ENCODE peak calls at places on chromosomes 11 and 22, in six cellular contexts. U is colonic mucosa, Z is body of pancreas, N is Peyer's patch, R is H1, L is PC-3. F is an unnamed sample. For H3K4me1, the result is how much of the 10 kb centered on the place peaks cover.

GRCh38 chr11:93287434-93287833 is 43.1 kb upstream of the DEUP1 start:
- DNase-seq in U (no peak), Z (no peak), N (no peak), R (no peak), L (peak), F (no peak)

GRCh38 chr11:86719781-86720463 is 47.5 kb upstream of the ME3 start:
- DNase-seq in U (no peak), Z (no peak), N (no peak), R (no peak), L (peak), F (no peak)

GRCh38 chr11:31355131-31355530 is 14.4 kb downstream of the DCDC1 start:
- DNase-seq in U (no peak), Z (no peak), N (no peak), R (no peak), L (no peak), F (no peak)

GRCh38 chr11:18540207-18541009 is 13.7 kb upstream of the TSG101 start:
- DNase-seq in U (no peak), Z (no peak), N (no peak), R (no peak), L (peak), F (no peak)

GRCh38 chr22:44574057-44574456 is 76.0 kb upstream of the RTL6 start:
- DNase-seq in U (no peak), Z (peak), N (no peak), R (no peak), L (peak), F (peak)

GRCh38 chr11:4095509-4096230 is 1.1 kb downstream of the RRM1 start:
- DNase-seq in U (no peak), Z (no peak), N (no peak), R (no peak), L (peak), F (no peak)

GRCh38 chr22:35678836-35679235 is 30.6 kb downstream of the APOL6 start:
- DNase-seq in U (no peak), Z (no peak), N (no peak), R (no peak), L (no peak), F (no peak)

GRCh38 chr22:23137905-23138520 is 3.8 kb downstream of the RSPH14 start:
- DNase-seq in U (no peak), Z (no peak), N (no peak), R (no peak), L (no peak), F (no peak)

GRCh38 chr11:85626496-85626895 is 648 bp downstream of the DLG2 start:
- DNase-seq in U (no peak), Z (peak), N (no peak), R (no peak), L (peak), F (peak)

GRCh38 chr22:48883211-48883960 is 944.3 kb downstream of the BRD1 start:
- DNase-seq in U (no peak), Z (no peak), N (no peak), R (no peak), L (no peak), F (no peak)

GRCh38 chr11:11022126-11022730 is 164.4 kb upstream of the ZBED5 start:
- DNase-seq in U (peak), Z (no peak), N (no peak), R (no peak), L (peak), F (no peak)

GRCh38 chr11:134940441-134941125 is 528.5 kb upstream of the B3GAT1 start:
- DNase-seq in U (no peak), Z (no peak), N (no peak), R (no peak), L (no peak), F (no peak)

GRCh38 chr11:78840190-78840589 is 265.5 kb upstream of the NARS2 start:
- DNase-seq in U (no peak), Z (no peak), N (no peak), R (no peak), L (no peak), F (no peak)

GRCh38 chr11:84524422-84525051 is 1102.6 kb downstream of the DLG2 start:
- DNase-seq in U (no peak), Z (no peak), N (no peak), R (no peak), L (peak), F (no peak)

GRCh38 chr11:79019981-79020380 is 420.8 kb downstream of the TENM4 start:
- DNase-seq in U (no peak), Z (no peak), N (no peak), R (no peak), L (no peak), F (no peak)

GRCh38 chr11:87432006-87432405 is 394.3 kb downstream of the TMEM135 start:
- DNase-seq in U (no peak), Z (peak), N (no peak), R (no peak), L (no peak), F (no peak)

GRCh38 chr22:35310556-35311550 is 11.2 kb downstream of the TOM1 start:
- DNase-seq in U (peak), Z (peak), N (peak), R (no peak), L (peak), F (no peak)

GRCh38 chr11:5605849-5606248 is 9.4 kb downstream of the TRIM6 start:
- DNase-seq in U (no peak), Z (no peak), N (no peak), R (no peak), L (peak), F (no peak)

DNA sequence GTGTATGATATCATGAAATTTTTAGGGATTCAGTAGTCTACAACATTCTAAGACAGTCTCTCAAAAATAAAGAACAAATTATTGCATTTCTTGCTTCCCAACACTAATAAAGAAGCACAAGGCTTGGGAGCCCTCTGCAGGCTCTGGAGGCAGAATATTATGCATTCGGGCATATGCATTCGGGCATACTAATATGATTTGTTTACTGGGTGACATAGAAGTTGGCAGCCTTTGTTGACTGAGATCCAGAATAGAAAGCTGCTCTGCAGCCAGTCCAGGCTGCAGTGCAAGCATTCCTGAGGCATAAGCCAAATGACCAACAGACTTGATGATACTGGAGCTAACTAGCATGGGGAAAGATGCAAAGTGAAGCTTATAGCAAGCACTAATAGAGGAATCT is 945.5 kb downstream of the OPCML start:
- DNase-seq in U (no peak), Z (no peak), N (no peak), R (no peak), L (no peak), F (no peak)
- TF ChIP-seq CTCF in U (no peak), Z (no peak), N (no peak), R (no peak), L (no peak), F (no peak)

DNA sequence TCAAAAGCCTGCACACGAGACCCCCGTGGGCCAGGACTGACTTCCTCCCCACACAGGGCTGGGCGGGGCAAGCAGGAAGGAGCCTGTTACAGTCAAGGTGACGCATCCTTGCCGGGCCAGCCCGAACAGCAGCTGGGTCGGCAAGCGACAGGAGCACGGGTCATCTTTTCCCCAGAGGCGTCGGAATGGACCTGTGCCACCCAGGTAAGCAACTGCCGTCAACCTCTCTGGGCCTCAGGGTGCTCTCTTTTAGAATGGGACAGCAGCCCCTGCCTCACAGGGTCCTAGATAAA is at the start of gene CYTH4:
- DNase-seq in U (peak), Z (peak), N (peak), R (no peak), L (peak), F (no peak)
- H3K4me1 ChIP-seq in U (under half), Z (under half), N (under half), R (under half), L (under half), F (under half)

GRCh38 chr11:118893662-118894061 is 10.0 kb downstream of the CXCR5 start:
- DNase-seq in U (no peak), Z (no peak), N (no peak), R (no peak), L (no peak), F (no peak)

GRCh38 chr11:118894192-118894591 is 10.5 kb downstream of the CXCR5 start:
- DNase-seq in U (no peak), Z (no peak), N (no peak), R (no peak), L (no peak), F (no peak)

GRCh38 chr11:118896472-118896913 is 12.8 kb downstream of the CXCR5 start:
- DNase-seq in U (no peak), Z (no peak), N (no peak), R (no peak), L (no peak), F (no peak)

GRCh38 chr11:118896921-118897591 is 13.4 kb downstream of the CXCR5 start:
- DNase-seq in U (no peak), Z (no peak), N (no peak), R (no peak), L (no peak), F (no peak)

DNA sequence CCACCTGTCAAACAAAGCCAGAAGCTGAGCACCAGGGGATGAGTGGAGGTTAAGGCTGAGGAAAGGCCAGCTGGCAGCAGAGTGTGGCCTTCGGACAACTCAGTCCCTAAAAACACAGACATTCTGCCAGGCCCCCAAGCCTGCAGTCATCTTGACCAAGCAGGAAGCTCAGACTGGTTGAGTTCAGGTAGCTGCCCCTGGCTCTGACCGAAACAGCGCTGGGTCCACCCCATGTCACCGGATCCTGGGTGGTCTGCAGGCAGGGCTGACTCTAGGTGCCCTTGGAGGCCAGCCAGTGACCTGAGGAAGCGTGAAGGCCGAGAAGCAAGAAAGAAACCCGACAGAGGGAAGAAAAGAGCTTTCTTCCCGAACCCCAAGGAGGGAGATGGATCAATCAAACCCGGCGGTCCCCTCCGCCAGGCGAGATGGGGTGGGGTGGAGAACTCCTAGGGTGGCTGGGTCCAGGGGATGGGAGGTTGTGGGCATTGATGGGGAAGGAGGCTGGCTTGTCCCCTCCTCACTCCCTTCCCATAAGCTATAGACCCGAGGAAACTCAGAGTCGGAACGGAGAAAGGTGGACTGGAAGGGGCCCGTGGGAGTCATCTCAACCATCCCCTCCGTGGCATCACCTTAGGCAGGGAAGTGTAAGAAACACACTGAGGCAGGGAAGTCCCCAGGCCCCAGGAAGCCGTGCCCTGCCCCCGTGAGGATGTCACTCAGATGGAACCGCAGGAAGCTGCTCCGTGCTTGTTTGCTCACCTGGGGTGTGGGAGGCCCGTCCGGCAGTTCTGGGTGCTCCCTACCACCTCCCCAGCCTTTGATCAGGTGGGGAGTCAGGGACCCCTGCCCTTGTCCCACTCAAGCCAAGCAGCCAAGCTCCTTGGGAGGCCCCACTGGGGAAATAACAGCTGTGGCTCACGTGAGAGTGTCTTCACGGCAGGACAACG is 11.7 kb downstream of the CXCR5 start:
- DNase-seq in U (no peak), Z (no peak), N (peak), R (no peak), L (no peak), F (no peak)
- TF ChIP-seq CTCF in U (no peak), Z (no peak), N (no peak), R (no peak), L (no peak), F (no peak)

GRCh38 chr11:33900159-33900855 is 8.4 kb upstream of the LMO2 start:
- DNase-seq in U (no peak), Z (no peak), N (no peak), R (no peak), L (no peak), F (no peak)

GRCh38 chr11:33898957-33899356 is 7.1 kb upstream of the LMO2 start:
- DNase-seq in U (no peak), Z (no peak), N (no peak), R (no peak), L (no peak), F (no peak)

GRCh38 chr11:33897761-33898403 is 6.0 kb upstream of the LMO2 start:
- DNase-seq in U (no peak), Z (no peak), N (no peak), R (no peak), L (no peak), F (peak)

GRCh38 chr11:33895752-33896137 is 3.9 kb upstream of the LMO2 start:
- DNase-seq in U (no peak), Z (no peak), N (no peak), R (no peak), L (no peak), F (peak)

GRCh38 chr11:33899383-33900037 is 7.6 kb upstream of the LMO2 start:
- DNase-seq in U (peak), Z (peak), N (no peak), R (no peak), L (peak), F (peak)
- H3K4me1 ChIP-seq in U (under half), Z (under half), N (under half), R (under half), L (under half), F (under half)

DNA sequence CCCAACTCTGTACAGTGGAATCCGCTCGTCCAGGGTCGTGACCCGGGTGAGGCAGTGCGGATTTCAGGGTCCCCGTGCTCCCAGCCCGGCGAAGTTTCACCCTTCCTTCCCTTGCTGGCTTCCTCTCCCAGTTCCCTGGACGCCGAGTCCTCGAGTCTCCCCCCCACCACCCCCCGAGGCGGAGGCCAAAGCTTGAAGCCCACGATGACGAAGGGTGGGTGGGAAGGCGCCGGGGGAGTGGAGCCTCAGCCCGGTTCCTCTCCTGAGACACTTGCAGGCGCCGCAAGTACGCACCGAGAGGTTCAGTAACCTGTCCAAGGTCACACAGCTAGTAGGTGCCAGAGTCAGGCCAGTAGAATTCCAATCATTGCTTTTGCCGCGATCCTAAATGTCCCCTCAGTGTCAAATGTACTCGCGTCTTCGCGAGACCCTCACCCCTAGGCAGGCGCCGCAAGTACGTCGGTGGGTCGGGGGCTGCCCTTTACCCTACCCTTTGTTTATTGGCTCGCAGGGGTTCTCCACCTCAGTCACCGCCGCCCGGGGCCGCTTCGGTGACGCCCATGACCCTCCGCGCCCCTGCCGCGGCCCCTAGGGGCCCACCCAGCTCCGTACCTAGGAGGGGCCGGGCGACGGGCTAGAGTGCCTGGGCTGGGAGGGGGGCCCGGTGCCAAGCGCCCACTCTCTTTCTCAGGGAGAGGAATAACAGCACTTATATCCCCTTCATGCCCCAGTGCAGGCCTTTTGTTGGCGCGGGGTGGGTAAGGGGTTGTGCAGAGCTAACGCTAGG is 5.7 kb upstream of the CHRM1 start:
- DNase-seq in U (no peak), Z (no peak), N (no peak), R (no peak), L (no peak), F (no peak)
- TF ChIP-seq CTCF in U (no peak), Z (no peak), N (no peak), R (no peak), L (no peak), F (no peak)

F was measured in prostate gland.